ENCODE peak calls at places on chromosomes 16 and 17, in ten cellular contexts. N is GM23248; D is prostate gland; V is brain microvascular endothelial cell; C is stomach; L is ascending aorta; O is left ventricle myocardium inferior; M is CD4-positive, CD25-positive, alpha-beta regulatory T cell; Q is A549; W is body of pancreas. I is an unnamed sample.
A peak's percentile ranks its signal among the peaks of the same experiment; 100 is the strongest.

GRCh38 chr16:84540194-84540593 is 35.7 kb upstream of the MEAK7 start:
- DNase-seq in N (no peak), D (no peak), V (no peak), C (no peak), L (no peak), O (no peak), M (no peak), Q (no peak), W (no peak), I (no peak)

GRCh38 chr16:48963901-48964615 is 317.6 kb downstream of the CBLN1 start:
- DNase-seq in N (peak; percentile 69), D (no peak), V (no peak), C (no peak), L (no peak), O (no peak), M (no peak), Q (peak; percentile 36), W (no peak), I (no peak)

GRCh38 chr16:75114179-75114945 is 2.2 kb downstream of the LDHD start:
- DNase-seq in N (no peak), D (no peak), V (no peak), C (no peak), L (no peak), O (no peak), M (no peak), Q (no peak), W (no peak), I (no peak)

GRCh38 chr16:77212736-77213541 is 13.7 kb downstream of the SYCE1L start:
- DNase-seq in N (peak; percentile 58), D (peak; percentile 41), V (no peak), C (peak; percentile 62), L (peak; percentile 76), O (peak; percentile 57), M (peak; percentile 51), Q (peak; percentile 73), W (peak; percentile 73), I (peak; percentile 59)

GRCh38 chr16:31695667-31696066 is 168.0 kb downstream of the AHSP start:
- DNase-seq in N (no peak), D (no peak), V (no peak), C (no peak), L (no peak), O (no peak), M (peak; percentile 35), Q (no peak), W (no peak), I (no peak)

GRCh38 chr17:76696763-76697701 is 13.7 kb downstream of the MXRA7 start:
- DNase-seq in N (peak; percentile 84), D (no peak), V (peak; percentile 77), C (no peak), L (no peak), O (peak; percentile 73), M (no peak), Q (no peak), W (no peak), I (no peak)

GRCh38 chr17:48791128-48792032 is 25.6 kb downstream of the TTLL6 start:
- DNase-seq in N (peak; percentile 88), D (peak; percentile 95), V (peak; percentile 73), C (peak; percentile 89), L (peak; percentile 79), O (peak; percentile 56), M (no peak), Q (peak; percentile 92), W (peak; percentile 87), I (peak; percentile 70)

GRCh38 chr16:14284930-14285541 is 213.9 kb downstream of the MRTFB start:
- DNase-seq in N (peak; percentile 86), D (no peak), V (peak; percentile 61), C (peak; percentile 67), L (no peak), O (peak; percentile 54), M (no peak), Q (peak; percentile 82), W (peak; percentile 72), I (no peak)

GRCh38 chr17:82815790-82816305 is 24.0 kb downstream of the ZNF750 start:
- DNase-seq in N (no peak), D (peak; percentile 72), V (no peak), C (no peak), L (no peak), O (no peak), M (no peak), Q (no peak), W (no peak), I (no peak)

GRCh38 chr17:82816358-82816757 is 23.5 kb downstream of the ZNF750 start:
- DNase-seq in N (no peak), D (no peak), V (no peak), C (no peak), L (no peak), O (no peak), M (no peak), Q (no peak), W (no peak), I (no peak)

GRCh38 chr17:82813299-82814051 is 26.3 kb downstream of the ZNF750 start:
- DNase-seq in N (no peak), D (no peak), V (no peak), C (no peak), L (no peak), O (no peak), M (no peak), Q (no peak), W (no peak), I (no peak)

GRCh38 chr17:82814834-82815233 is 25.0 kb downstream of the ZNF750 start:
- DNase-seq in N (no peak), D (no peak), V (no peak), C (no peak), L (no peak), O (no peak), M (no peak), Q (no peak), W (no peak), I (no peak)

DNA sequence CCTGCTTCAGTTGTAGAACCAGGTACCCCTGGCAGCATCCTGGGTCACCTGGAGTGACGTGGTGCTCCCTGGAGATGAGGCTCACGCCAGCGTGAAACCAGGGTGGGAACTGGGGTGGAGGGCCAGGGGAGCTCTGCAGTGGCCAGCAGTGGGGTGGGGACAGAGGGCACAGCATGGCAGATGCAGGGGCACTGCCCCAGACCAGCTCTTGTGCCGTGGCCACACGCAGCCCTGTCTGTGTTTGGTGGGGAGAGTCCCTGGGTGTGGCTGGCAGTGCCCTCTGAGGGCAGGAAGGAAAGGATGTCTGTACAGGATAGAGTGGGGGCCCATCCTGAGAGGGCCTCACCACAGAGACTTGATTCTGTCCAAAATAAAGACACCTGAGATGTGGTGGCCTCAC is 24.5 kb downstream of the ZNF750 start:
- DNase-seq in N (no peak), D (no peak), V (no peak), C (no peak), L (no peak), O (no peak), M (no peak), Q (no peak), W (no peak), I (no peak)
- H3K27ac ChIP-seq in N (no peak overlapping the region), D (peak overlapping the region; percentile 62), V (no peak overlapping the region), C (no peak overlapping the region), L (no peak overlapping the region), O (no peak overlapping the region), M (no peak overlapping the region), Q (no peak overlapping the region), W (no peak overlapping the region), I (no peak overlapping the region)

GRCh38 chr17:1712271-1712670 is 2.1 kb upstream of the TLCD2 start:
- DNase-seq in N (no peak), D (no peak), V (no peak), C (no peak), L (no peak), O (no peak), M (no peak), Q (no peak), W (no peak), I (no peak)

GRCh38 chr17:1714980-1715802 is 5.0 kb upstream of the TLCD2 start:
- DNase-seq in N (peak; percentile 96), D (peak; percentile 55), V (peak; percentile 89), C (peak; percentile 84), L (peak; percentile 96), O (peak; percentile 94), M (no peak), Q (peak; percentile 90), W (peak; percentile 86), I (peak; percentile 97)

GRCh38 chr17:1714488-1714979 is 4.4 kb upstream of the TLCD2 start:
- DNase-seq in N (peak; percentile 100), D (peak; percentile 93), V (peak; percentile 97), C (peak; percentile 96), L (peak; percentile 100), O (peak; percentile 99), M (no peak), Q (peak; percentile 97), W (peak; percentile 99), I (peak; percentile 99)

GRCh38 chr17:1713160-1713877 is 3.1 kb upstream of the TLCD2 start:
- DNase-seq in N (peak; percentile 32), D (no peak), V (no peak), C (no peak), L (no peak), O (no peak), M (no peak), Q (no peak), W (no peak), I (no peak)

GRCh38 chr17:1713878-1714487 is 3.8 kb upstream of the TLCD2 start:
- DNase-seq in N (peak; percentile 48), D (peak; percentile 49), V (no peak), C (peak; percentile 54), L (peak; percentile 62), O (no peak), M (no peak), Q (peak; percentile 86), W (peak; percentile 62), I (no peak)
- H3K27ac ChIP-seq in N (peak overlapping the region; percentile 80), D (peak overlapping the region; percentile 97), V (peak overlapping the region; percentile 97), C (peak overlapping the region; percentile 100), L (peak overlapping the region; percentile 85), O (peak overlapping the region; percentile 100), M (no peak overlapping the region), Q (peak overlapping the region; percentile 93), W (peak overlapping the region; percentile 98), I (peak overlapping the region; percentile 100)

GRCh38 chr17:62723842-62724241 is 84.3 kb downstream of the MARCHF10 start:
- DNase-seq in N (peak; percentile 37), D (no peak), V (no peak), C (no peak), L (no peak), O (no peak), M (no peak), Q (no peak), W (no peak), I (no peak)
- H3K27ac ChIP-seq in N (no peak overlapping the region), D (no peak overlapping the region), V (no peak overlapping the region), C (no peak overlapping the region), L (no peak overlapping the region), O (no peak overlapping the region), M (no peak overlapping the region), Q (no peak overlapping the region), W (no peak overlapping the region), I (no peak overlapping the region)

DNA sequence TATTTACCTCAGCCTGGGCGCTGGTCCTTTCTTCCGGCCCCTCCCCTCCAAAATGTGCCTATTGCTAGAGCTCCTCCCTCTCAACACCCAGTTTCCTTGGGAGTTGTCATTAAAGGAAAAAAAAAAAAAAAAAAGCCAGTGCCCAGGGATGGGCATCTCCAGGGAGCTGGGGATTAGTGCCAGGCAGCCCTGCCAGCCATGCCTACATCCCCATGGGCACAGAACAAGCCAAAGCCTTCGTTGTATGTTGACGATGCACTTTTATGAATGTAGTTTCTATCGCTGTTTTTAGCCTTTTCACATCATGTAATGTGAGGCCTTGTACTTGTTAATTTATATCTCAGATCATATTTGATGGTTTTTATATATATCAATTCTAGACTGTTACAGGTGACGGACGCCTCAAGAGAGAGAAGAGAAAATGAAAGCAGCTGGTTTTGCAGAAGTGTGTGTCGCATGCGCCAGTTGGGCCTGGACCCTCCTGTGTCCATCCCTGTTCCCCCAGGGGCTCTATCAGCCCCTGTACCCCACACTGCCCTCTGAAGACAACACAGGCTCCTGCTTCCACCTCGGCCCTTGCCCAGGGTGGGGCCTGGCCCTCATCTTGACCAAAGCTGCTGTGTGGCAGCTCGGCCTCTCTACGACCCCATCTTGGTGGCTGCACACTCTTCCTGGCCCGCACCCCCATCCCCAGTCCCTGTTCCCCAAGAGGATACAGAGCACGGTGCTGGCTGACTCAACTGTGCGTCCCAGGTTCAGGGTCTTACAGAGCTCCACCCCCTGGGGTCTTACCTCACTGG is 4.8 kb downstream of the LIMD2 start:
- DNase-seq in N (no peak), D (no peak), V (no peak), C (no peak), L (no peak), O (no peak), M (no peak), Q (no peak), W (no peak), I (no peak)
- H3K27ac ChIP-seq in N (no peak overlapping the region), D (no peak overlapping the region), V (no peak overlapping the region), C (peak overlapping the region; percentile 18), L (peak overlapping the region; percentile 11), O (no peak overlapping the region), M (peak overlapping the region; percentile 93), Q (no peak overlapping the region), W (no peak overlapping the region), I (no peak overlapping the region)